ENCODE peak calls at places on chromosome X, in eight cellular contexts. One of them, this sample, is unnamed.

GRCh38 chrX:18994713-18995112 is 10.8 kb upstream of the PHKA2 start:
- DNase-seq in Peyer's patch: no peak
- DNase-seq in cardiac fibroblast: peak
- DNase-seq in MCF 10A: peak
- DNase-seq in GM13977: no peak
- DNase-seq in IMR-90: peak
- DNase-seq in esophagus squamous epithelium: no peak
- DNase-seq in endothelial cell: no peak
- DNase-seq in this sample: no peak

GRCh38 chrX:43741843-43742573 is 85.9 kb downstream of the MAOA start:
- DNase-seq in Peyer's patch: no peak
- DNase-seq in cardiac fibroblast: peak
- DNase-seq in MCF 10A: peak
- DNase-seq in GM13977: no peak
- DNase-seq in IMR-90: no peak
- DNase-seq in esophagus squamous epithelium: no peak
- DNase-seq in endothelial cell: no peak
- DNase-seq in this sample: no peak

GRCh38 chrX:128884430-128884829 is 638.9 kb downstream of the SMARCA1 start:
- DNase-seq in Peyer's patch: no peak
- DNase-seq in cardiac fibroblast: no peak
- DNase-seq in MCF 10A: no peak
- DNase-seq in GM13977: no peak
- DNase-seq in IMR-90: no peak
- DNase-seq in esophagus squamous epithelium: no peak
- DNase-seq in endothelial cell: no peak
- DNase-seq in this sample: no peak

GRCh38 chrX:109632906-109633504 is 8.0 kb upstream of the KCNE5 start:
- DNase-seq in Peyer's patch: no peak
- DNase-seq in cardiac fibroblast: peak
- DNase-seq in MCF 10A: peak
- DNase-seq in GM13977: no peak
- DNase-seq in IMR-90: peak
- DNase-seq in esophagus squamous epithelium: no peak
- DNase-seq in endothelial cell: peak
- DNase-seq in this sample: no peak

GRCh38 chrX:140933874-140934655 is 68.3 kb upstream of the SPANXB1 start:
- DNase-seq in Peyer's patch: no peak
- DNase-seq in cardiac fibroblast: no peak
- DNase-seq in MCF 10A: no peak
- DNase-seq in GM13977: no peak
- DNase-seq in IMR-90: no peak
- DNase-seq in esophagus squamous epithelium: no peak
- DNase-seq in endothelial cell: no peak
- DNase-seq in this sample: no peak

GRCh38 chrX:150482537-150483217 is 85.7 kb upstream of the MTM1 start:
- DNase-seq in Peyer's patch: no peak
- DNase-seq in cardiac fibroblast: peak
- DNase-seq in MCF 10A: peak
- DNase-seq in GM13977: no peak
- DNase-seq in IMR-90: peak
- DNase-seq in esophagus squamous epithelium: no peak
- DNase-seq in endothelial cell: no peak
- DNase-seq in this sample: peak

GRCh38 chrX:40908026-40908425 is 172.7 kb upstream of the MED14 start:
- DNase-seq in Peyer's patch: no peak
- DNase-seq in cardiac fibroblast: peak
- DNase-seq in MCF 10A: no peak
- DNase-seq in GM13977: no peak
- DNase-seq in IMR-90: peak
- DNase-seq in esophagus squamous epithelium: no peak
- DNase-seq in endothelial cell: no peak
- DNase-seq in this sample: no peak

GRCh38 chrX:109714340-109714958 is 18.6 kb downstream of the ACSL4 start:
- DNase-seq in Peyer's patch: no peak
- DNase-seq in cardiac fibroblast: peak
- DNase-seq in MCF 10A: peak
- DNase-seq in GM13977: no peak
- DNase-seq in IMR-90: peak
- DNase-seq in esophagus squamous epithelium: no peak
- DNase-seq in endothelial cell: no peak
- DNase-seq in this sample: no peak

GRCh38 chrX:133838761-133839676 is 146.4 kb downstream of the GPC3 start:
- DNase-seq in Peyer's patch: no peak
- DNase-seq in cardiac fibroblast: peak
- DNase-seq in MCF 10A: peak
- DNase-seq in GM13977: peak
- DNase-seq in IMR-90: peak
- DNase-seq in esophagus squamous epithelium: no peak
- DNase-seq in endothelial cell: peak
- DNase-seq in this sample: no peak

GRCh38 chrX:1521459-1521956 is 15.5 kb downstream of the P2RY8 start:
- DNase-seq in Peyer's patch: no peak
- DNase-seq in cardiac fibroblast: no peak
- DNase-seq in MCF 10A: no peak
- DNase-seq in GM13977: peak
- DNase-seq in IMR-90: no peak
- DNase-seq in esophagus squamous epithelium: peak
- DNase-seq in endothelial cell: no peak
- DNase-seq in this sample: no peak

GRCh38 chrX:43718956-43719355 is 62.9 kb downstream of the MAOA start:
- DNase-seq in Peyer's patch: no peak
- DNase-seq in cardiac fibroblast: no peak
- DNase-seq in MCF 10A: no peak
- DNase-seq in GM13977: no peak
- DNase-seq in IMR-90: no peak
- DNase-seq in esophagus squamous epithelium: no peak
- DNase-seq in endothelial cell: no peak
- DNase-seq in this sample: no peak

GRCh38 chrX:71533850-71534515 is 1.1 kb downstream of the OGT start:
- DNase-seq in Peyer's patch: peak
- DNase-seq in cardiac fibroblast: peak
- DNase-seq in MCF 10A: peak
- DNase-seq in GM13977: no peak
- DNase-seq in IMR-90: peak
- DNase-seq in esophagus squamous epithelium: no peak
- DNase-seq in endothelial cell: peak
- DNase-seq in this sample: no peak

GRCh38 chrX:130224810-130225209 is 43.9 kb downstream of the ZNF280C start:
- DNase-seq in Peyer's patch: no peak
- DNase-seq in cardiac fibroblast: peak
- DNase-seq in MCF 10A: peak
- DNase-seq in GM13977: no peak
- DNase-seq in IMR-90: no peak
- DNase-seq in esophagus squamous epithelium: no peak
- DNase-seq in endothelial cell: no peak
- DNase-seq in this sample: no peak

GRCh38 chrX:42615161-42615563 is 162.8 kb downstream of the PPP1R2C start:
- DNase-seq in Peyer's patch: peak
- DNase-seq in cardiac fibroblast: no peak
- DNase-seq in MCF 10A: peak
- DNase-seq in GM13977: no peak
- DNase-seq in IMR-90: no peak
- DNase-seq in esophagus squamous epithelium: no peak
- DNase-seq in endothelial cell: no peak
- DNase-seq in this sample: no peak

GRCh38 chrX:16666541-16666940 is 16.6 kb downstream of the S100G start:
- DNase-seq in Peyer's patch: no peak
- DNase-seq in cardiac fibroblast: peak
- DNase-seq in MCF 10A: no peak
- DNase-seq in GM13977: no peak
- DNase-seq in IMR-90: peak
- DNase-seq in esophagus squamous epithelium: no peak
- DNase-seq in endothelial cell: no peak
- DNase-seq in this sample: no peak

GRCh38 chrX:10128386-10128785 is 28.4 kb upstream of the CLCN4 start:
- DNase-seq in Peyer's patch: no peak
- DNase-seq in cardiac fibroblast: no peak
- DNase-seq in MCF 10A: no peak
- DNase-seq in GM13977: no peak
- DNase-seq in IMR-90: no peak
- DNase-seq in esophagus squamous epithelium: no peak
- DNase-seq in endothelial cell: no peak
- DNase-seq in this sample: no peak

GRCh38 chrX:38500886-38501285 is 60.5 kb upstream of the TSPAN7 start:
- DNase-seq in Peyer's patch: no peak
- DNase-seq in cardiac fibroblast: peak
- DNase-seq in MCF 10A: no peak
- DNase-seq in GM13977: no peak
- DNase-seq in IMR-90: no peak
- DNase-seq in esophagus squamous epithelium: no peak
- DNase-seq in endothelial cell: no peak
- DNase-seq in this sample: no peak

GRCh38 chrX:42269186-42269585 is 345.8 kb upstream of the CASK start:
- DNase-seq in Peyer's patch: no peak
- DNase-seq in cardiac fibroblast: peak
- DNase-seq in MCF 10A: peak
- DNase-seq in GM13977: no peak
- DNase-seq in IMR-90: peak
- DNase-seq in esophagus squamous epithelium: no peak
- DNase-seq in endothelial cell: no peak
- DNase-seq in this sample: no peak

GRCh38 chrX:115561605-115562491 is 874 bp downstream of the PLS3 start:
- DNase-seq in Peyer's patch: peak
- DNase-seq in cardiac fibroblast: peak
- DNase-seq in MCF 10A: peak
- DNase-seq in GM13977: peak
- DNase-seq in IMR-90: peak
- DNase-seq in esophagus squamous epithelium: no peak
- DNase-seq in endothelial cell: peak
- DNase-seq in this sample: no peak

GRCh38 chrX:108468486-108468885 is 28.8 kb downstream of the COL4A5 start:
- DNase-seq in Peyer's patch: no peak
- DNase-seq in cardiac fibroblast: peak
- DNase-seq in MCF 10A: no peak
- DNase-seq in GM13977: no peak
- DNase-seq in IMR-90: peak
- DNase-seq in esophagus squamous epithelium: no peak
- DNase-seq in endothelial cell: no peak
- DNase-seq in this sample: no peak

GRCh38 chrX:72540318-72540717 is 32.3 kb downstream of the HDAC8 start:
- DNase-seq in Peyer's patch: no peak
- DNase-seq in cardiac fibroblast: peak
- DNase-seq in MCF 10A: peak
- DNase-seq in GM13977: no peak
- DNase-seq in IMR-90: peak
- DNase-seq in esophagus squamous epithelium: no peak
- DNase-seq in endothelial cell: no peak
- DNase-seq in this sample: no peak

GRCh38 chrX:150935466-150935865 is 37.0 kb upstream of the CD99L2 start:
- DNase-seq in Peyer's patch: no peak
- DNase-seq in cardiac fibroblast: peak
- DNase-seq in MCF 10A: peak
- DNase-seq in GM13977: no peak
- DNase-seq in IMR-90: peak
- DNase-seq in esophagus squamous epithelium: no peak
- DNase-seq in endothelial cell: no peak
- DNase-seq in this sample: no peak

DNA sequence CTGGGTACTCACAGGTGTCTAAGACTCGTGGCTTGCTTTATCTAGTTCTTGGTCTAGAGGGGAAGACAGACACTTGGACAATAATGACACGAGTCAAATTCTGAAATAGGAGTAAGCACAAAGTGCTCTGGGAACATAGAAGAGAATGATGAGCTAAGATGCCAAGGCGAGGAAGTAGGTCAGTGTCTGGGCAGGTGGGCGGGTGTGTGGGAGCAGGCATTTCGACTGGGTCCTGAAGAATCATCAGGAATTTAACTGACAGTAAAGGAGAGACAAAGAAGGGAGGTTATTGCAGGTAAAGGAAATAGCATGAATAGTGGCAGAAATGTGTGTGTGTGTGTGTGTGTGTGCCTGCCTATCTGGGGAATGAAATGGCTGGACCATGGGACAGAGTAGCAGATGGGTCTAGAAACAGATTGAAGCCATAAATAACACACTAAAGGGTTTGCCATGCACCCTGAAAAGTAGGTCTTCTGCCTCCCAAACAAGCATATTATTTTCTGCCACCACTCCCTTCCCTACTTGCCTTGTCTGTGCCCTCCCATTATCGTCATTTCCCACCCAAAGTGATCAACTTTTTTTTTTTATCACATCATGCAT is 58.4 kb upstream of the SLC25A43 start:
- DNase-seq in Peyer's patch: no peak
- DNase-seq in cardiac fibroblast: no peak
- DNase-seq in MCF 10A: no peak
- DNase-seq in GM13977: no peak
- DNase-seq in IMR-90: no peak
- DNase-seq in esophagus squamous epithelium: no peak
- DNase-seq in endothelial cell: no peak
- DNase-seq in this sample: no peak
- TF ChIP-seq CTCF in Peyer's patch: no peak
- TF ChIP-seq CTCF in cardiac fibroblast: no peak
- TF ChIP-seq CTCF in MCF 10A: no peak
- TF ChIP-seq CTCF in GM13977: no peak
- TF ChIP-seq CTCF in IMR-90: no peak
- TF ChIP-seq CTCF in esophagus squamous epithelium: no peak
- TF ChIP-seq CTCF in endothelial cell: no peak
- TF ChIP-seq CTCF in this sample: no peak

GRCh38 chrX:15107367-15107988 is 162.4 kb downstream of the ASB9 start:
- DNase-seq in Peyer's patch: no peak
- DNase-seq in cardiac fibroblast: no peak
- DNase-seq in MCF 10A: peak
- DNase-seq in GM13977: no peak
- DNase-seq in IMR-90: no peak
- DNase-seq in esophagus squamous epithelium: no peak
- DNase-seq in endothelial cell: no peak
- DNase-seq in this sample: no peak
- TF ChIP-seq CTCF in Peyer's patch: no peak
- TF ChIP-seq CTCF in cardiac fibroblast: no peak
- TF ChIP-seq CTCF in MCF 10A: no peak
- TF ChIP-seq CTCF in GM13977: no peak
- TF ChIP-seq CTCF in IMR-90: no peak
- TF ChIP-seq CTCF in esophagus squamous epithelium: no peak
- TF ChIP-seq CTCF in endothelial cell: no peak
- TF ChIP-seq CTCF in this sample: no peak

GRCh38 chrX:68147848-68148247 is 285.4 kb downstream of the OPHN1 start:
- DNase-seq in Peyer's patch: no peak
- DNase-seq in cardiac fibroblast: no peak
- DNase-seq in MCF 10A: no peak
- DNase-seq in GM13977: no peak
- DNase-seq in IMR-90: no peak
- DNase-seq in esophagus squamous epithelium: no peak
- DNase-seq in endothelial cell: no peak
- DNase-seq in this sample: no peak

GRCh38 chrX:68146054-68146453 is 287.2 kb downstream of the OPHN1 start:
- DNase-seq in Peyer's patch: no peak
- DNase-seq in cardiac fibroblast: peak
- DNase-seq in MCF 10A: peak
- DNase-seq in GM13977: no peak
- DNase-seq in IMR-90: peak
- DNase-seq in esophagus squamous epithelium: no peak
- DNase-seq in endothelial cell: no peak
- DNase-seq in this sample: no peak
- TF ChIP-seq CTCF in Peyer's patch: no peak
- TF ChIP-seq CTCF in cardiac fibroblast: peak
- TF ChIP-seq CTCF in MCF 10A: peak
- TF ChIP-seq CTCF in GM13977: peak
- TF ChIP-seq CTCF in IMR-90: peak
- TF ChIP-seq CTCF in esophagus squamous epithelium: peak
- TF ChIP-seq CTCF in endothelial cell: no peak
- TF ChIP-seq CTCF in this sample: no peak

GRCh38 chrX:31007347-31007746 is 64.5 kb downstream of the FTHL17 start:
- DNase-seq in Peyer's patch: no peak
- DNase-seq in cardiac fibroblast: no peak
- DNase-seq in MCF 10A: no peak
- DNase-seq in GM13977: no peak
- DNase-seq in IMR-90: no peak
- DNase-seq in esophagus squamous epithelium: no peak
- DNase-seq in endothelial cell: no peak
- DNase-seq in this sample: no peak

GRCh38 chrX:31006027-31006426 is 65.8 kb downstream of the FTHL17 start:
- DNase-seq in Peyer's patch: no peak
- DNase-seq in cardiac fibroblast: no peak
- DNase-seq in MCF 10A: no peak
- DNase-seq in GM13977: no peak
- DNase-seq in IMR-90: no peak
- DNase-seq in esophagus squamous epithelium: no peak
- DNase-seq in endothelial cell: no peak
- DNase-seq in this sample: no peak
- TF ChIP-seq CTCF in Peyer's patch: no peak
- TF ChIP-seq CTCF in cardiac fibroblast: no peak
- TF ChIP-seq CTCF in MCF 10A: no peak
- TF ChIP-seq CTCF in GM13977: no peak
- TF ChIP-seq CTCF in IMR-90: no peak
- TF ChIP-seq CTCF in esophagus squamous epithelium: no peak
- TF ChIP-seq CTCF in endothelial cell: no peak
- TF ChIP-seq CTCF in this sample: no peak